ENCODE peak calls at places on chromosomes 12 and 14, in six cellular contexts. Q, A, Z, C, N and X are unnamed samples.

GRCh38 chr14:106268013-106268727 is 741.8 kb downstream of the TMEM121 start:
- DNase-seq in N (no peak), A (no peak), C (no peak), Q (no peak), Z (peak; percentile 88), X (no peak)

GRCh38 chr12:32252199-32253073 is 145.8 kb downstream of the BICD1 start:
- DNase-seq in A (no peak), Q (no peak), Z (no peak), N (no peak), C (no peak), X (no peak)

GRCh38 chr12:126668538-126668937 is 1598.4 kb upstream of the TMEM132C start:
- DNase-seq in C (no peak), Z (no peak), N (no peak), Q (no peak), A (peak; percentile 99), X (peak; percentile 64)

GRCh38 chr14:102415671-102416070 is 52.9 kb downstream of the TECPR2 start:
- DNase-seq in C (no peak), Z (no peak), N (no peak), Q (no peak), A (no peak), X (no peak)

GRCh38 chr14:103949386-103949785 is 7.1 kb upstream of the RD3L start:
- DNase-seq in C (no peak), Q (no peak), A (no peak), N (no peak), Z (no peak), X (no peak)

GRCh38 chr12:81759215-81759991 is at the start of gene PPFIA2:
- DNase-seq in C (no peak), Q (peak; percentile 52), Z (no peak), N (peak; percentile 19), A (no peak), X (peak; percentile 34)

GRCh38 chr12:44331269-44331668 is 495.4 kb downstream of the TMEM117 start:
- DNase-seq in Q (no peak), C (no peak), N (no peak), A (no peak), Z (no peak), X (no peak)

GRCh38 chr14:73723799-73724621 is 9.8 kb upstream of the PNMA1 start:
- DNase-seq in C (peak; percentile 75), A (peak; percentile 98), Q (peak; percentile 92), N (peak; percentile 69), Z (no peak), X (peak; percentile 95)

GRCh38 chr12:50043854-50044253 is 13.5 kb upstream of the ASIC1 start:
- DNase-seq in Z (no peak), C (no peak), N (no peak), Q (no peak), A (no peak), X (no peak)

GRCh38 chr12:68479261-68479581 is 131.5 kb upstream of the RAP1B start:
- DNase-seq in A (peak; percentile 82), Q (no peak), C (no peak), N (no peak), Z (no peak), X (no peak)

GRCh38 chr14:98112211-98112780 is 1159.7 kb downstream of the BCL11B start:
- DNase-seq in Z (no peak), N (no peak), A (no peak), C (peak; percentile 24), Q (no peak), X (no peak)

GRCh38 chr12:122111070-122111750 is 32.7 kb downstream of the MLXIP start:
- DNase-seq in C (peak; percentile 11), A (no peak), Z (no peak), N (no peak), Q (no peak), X (no peak)

GRCh38 chr12:75489187-75489586 is 8.6 kb downstream of the GLIPR1 start:
- DNase-seq in A (no peak), Z (no peak), N (no peak), C (no peak), Q (no peak), X (no peak)

GRCh38 chr14:91158091-91158790 is 44.4 kb downstream of the DGLUCY start:
- DNase-seq in N (peak; percentile 88), Q (peak; percentile 92), C (no peak), Z (no peak), A (no peak), X (no peak)

GRCh38 chr14:63045234-63045611 is at the start of gene KCNH5:
- DNase-seq in Z (no peak), N (no peak), Q (peak; percentile 52), A (no peak), C (no peak), X (no peak)

GRCh38 chr12:117985182-117985581 is 16.4 kb upstream of the KSR2 start:
- DNase-seq in Q (no peak), A (no peak), N (no peak), C (no peak), Z (no peak), X (no peak)

GRCh38 chr14:101773378-101773777 is 11.9 kb downstream of the PPP2R5C start:
- DNase-seq in Z (peak; percentile 31), N (no peak), C (no peak), Q (no peak), A (no peak), X (no peak)

GRCh38 chr12:42221722-42222121 is 16.3 kb downstream of the YAF2 start:
- DNase-seq in A (no peak), C (no peak), Z (no peak), Q (no peak), N (no peak), X (no peak)

GRCh38 chr12:107990325-107990724 is 138.8 kb upstream of the WSCD2 start:
- DNase-seq in Z (peak; percentile 29), Q (peak; percentile 48), A (no peak), C (peak; percentile 26), N (no peak), X (no peak)

GRCh38 chr12:58393152-58393551 is 451.8 kb downstream of the ATP23 start:
- DNase-seq in Q (no peak), C (no peak), Z (no peak), N (no peak), A (no peak), X (no peak)

GRCh38 chr12:58386136-58386535 is 444.8 kb downstream of the ATP23 start:
- DNase-seq in Q (no peak), A (no peak), C (no peak), Z (no peak), N (peak; percentile 33), X (no peak)

GRCh38 chr12:58388261-58388660 is 446.9 kb downstream of the ATP23 start:
- DNase-seq in Z (no peak), N (no peak), Q (no peak), C (no peak), A (no peak), X (no peak)

DNA sequence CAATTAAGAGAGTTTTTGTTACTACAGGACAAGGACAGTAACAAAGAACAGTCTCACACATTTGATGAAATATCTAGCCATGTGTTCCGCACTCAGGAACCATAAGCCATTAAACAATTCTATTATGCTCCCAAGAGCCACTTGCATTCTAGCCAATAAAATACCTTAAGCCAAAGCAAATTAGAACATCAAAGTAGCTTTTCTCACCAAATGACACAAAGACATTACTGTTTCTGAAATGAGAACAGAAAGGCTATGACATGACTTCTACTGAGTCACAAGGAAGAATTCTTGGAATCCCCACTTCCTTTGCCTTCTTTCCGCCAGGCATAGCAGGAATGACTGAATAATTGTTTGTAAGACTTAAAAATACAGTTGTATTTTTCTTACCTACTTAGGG is 445.8 kb downstream of the ATP23 start:
- DNase-seq in A (no peak), C (no peak), Z (no peak), N (no peak), Q (no peak), X (no peak)
- TF ChIP-seq CTCF in A (no peak), C (no peak), Z (no peak), N (no peak), Q (no peak), X (no peak)

DNA sequence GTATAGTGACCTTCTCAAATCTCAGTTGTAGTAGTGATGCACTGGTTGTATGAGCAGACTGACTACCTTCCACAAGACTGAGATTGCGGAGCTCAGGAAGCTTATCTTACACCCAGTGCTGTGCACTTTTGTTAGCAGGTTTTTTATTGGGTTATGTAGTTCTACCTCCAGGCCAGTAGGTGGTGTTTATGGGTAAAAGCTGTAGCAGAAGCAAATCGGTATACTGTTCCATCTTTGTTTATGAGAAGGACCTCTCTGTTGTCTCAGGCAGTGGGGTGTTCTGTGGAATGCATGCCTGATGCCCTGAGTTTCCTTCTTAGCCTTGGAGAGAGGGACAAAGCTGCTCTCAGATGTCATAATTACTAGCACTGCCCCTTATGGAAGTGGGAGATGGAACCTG is 217.8 kb downstream of the LRFN5 start:
- DNase-seq in C (no peak), A (no peak), N (no peak), Z (peak; percentile 2), Q (no peak), X (no peak)
- TF ChIP-seq CTCF in C (no peak), A (no peak), N (no peak), Z (peak; percentile 66), Q (no peak), X (no peak)

DNA sequence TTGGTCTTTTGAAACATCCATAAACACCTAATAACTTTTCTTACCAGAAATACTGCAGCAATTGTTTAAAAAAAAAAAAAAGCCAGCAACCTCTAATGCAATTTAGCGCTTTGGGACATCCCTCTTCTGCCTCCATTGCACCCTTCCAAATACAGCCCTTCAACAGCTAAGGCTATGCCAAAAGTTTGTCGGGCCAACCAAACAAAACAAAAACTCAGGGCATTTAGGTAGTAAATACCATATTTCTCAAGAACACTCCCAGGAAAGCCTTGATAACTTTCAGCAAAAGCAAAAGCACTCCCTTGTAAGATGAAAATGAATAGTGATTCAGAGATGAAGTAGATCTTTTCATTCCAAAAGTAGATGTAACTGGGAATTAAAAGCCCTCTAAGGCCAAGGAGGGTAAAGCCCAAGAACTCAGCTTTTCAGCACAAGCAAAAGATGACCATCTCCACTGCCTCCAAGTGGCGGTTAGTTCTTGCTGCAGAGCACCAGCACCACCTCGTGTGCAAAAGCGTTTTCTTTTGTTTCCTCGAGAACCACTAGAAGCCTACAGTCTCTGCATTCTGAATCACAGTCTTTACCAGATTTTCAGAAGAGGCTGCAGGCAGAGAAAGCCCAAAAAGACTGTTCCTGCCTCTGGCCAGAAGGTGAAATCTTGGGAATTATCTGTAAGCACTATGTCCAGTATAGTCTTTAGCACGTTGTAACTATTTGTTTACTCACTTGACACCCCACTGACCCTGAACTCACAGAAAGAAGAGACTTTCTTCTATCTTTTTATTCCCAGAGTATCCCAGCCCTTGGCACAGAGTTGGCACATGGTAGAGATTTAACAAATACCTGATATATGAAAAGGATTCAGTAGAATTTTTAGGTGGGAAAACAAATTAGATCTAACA is 53.1 kb downstream of the SIX6 start:
- DNase-seq in Q (peak; percentile 68), C (peak; percentile 29), Z (peak; percentile 90), A (peak; percentile 61), N (no peak), X (peak; percentile 66)
- TF ChIP-seq CTCF in Q (peak; percentile 60), C (peak; percentile 48), Z (peak; percentile 97), A (peak; percentile 84), N (peak; percentile 62), X (peak; percentile 83)

DNA sequence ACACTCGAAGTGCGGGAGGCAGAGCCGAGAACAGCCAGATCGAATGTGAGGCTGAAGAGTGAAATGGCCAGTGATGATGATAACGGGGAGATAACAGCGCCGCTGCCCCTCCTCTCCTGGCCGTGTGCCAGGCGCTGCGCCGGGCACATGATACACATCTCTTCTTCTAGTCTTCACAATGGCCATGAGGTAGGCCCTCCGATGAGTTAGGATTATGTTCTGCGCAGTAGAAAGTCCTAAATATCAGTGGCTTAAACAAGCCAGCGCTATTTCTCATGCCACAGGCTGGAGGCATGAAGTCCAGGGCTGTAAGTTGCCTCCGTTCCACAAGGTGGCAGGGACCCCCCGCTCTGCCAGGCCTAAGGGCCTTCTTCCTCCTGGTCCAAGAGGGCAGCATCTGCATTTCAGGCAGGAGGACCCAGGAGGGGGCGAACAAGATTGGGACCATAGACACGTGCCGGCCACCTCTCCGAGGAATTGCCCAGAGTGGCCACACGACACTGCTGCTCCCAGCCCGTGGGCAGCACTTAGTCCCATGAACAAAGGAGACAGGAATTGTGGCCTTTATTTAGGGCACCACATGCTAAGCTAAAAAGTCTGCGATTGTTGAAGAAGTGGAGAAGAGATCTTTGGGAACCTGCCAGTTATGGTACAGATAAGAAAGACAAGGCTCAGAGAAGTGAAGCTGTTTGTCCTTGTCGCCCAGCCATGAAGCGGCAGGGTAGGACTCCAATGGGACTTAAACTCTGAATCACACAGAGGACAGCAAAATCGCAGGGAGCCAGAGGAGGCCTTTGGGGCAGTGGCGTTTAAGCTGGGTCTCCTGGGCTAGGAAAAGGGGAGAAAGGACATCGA is 10.9 kb upstream of the HVCN1 start:
- DNase-seq in A (no peak), N (no peak), Z (peak; percentile 37), Q (peak; percentile 60), C (peak; percentile 53), X (no peak)
- TF ChIP-seq CTCF in A (no peak), N (no peak), Z (peak; percentile 55), Q (no peak), C (peak; percentile 9), X (no peak)